ENCODE peak calls at places on chromosomes 7 and 10, in five cellular contexts. One of them, this sample, is unnamed. For H3K4me1 and H3K27me3, the result is how much of the 10 kb centered on the place peaks cover.

GRCh38 chr10:127337801-127338200 is 141.4 kb upstream of the INSYN2A start:
- DNase-seq in left lung: no peak
- DNase-seq in neuronal stem cell: no peak
- DNase-seq in right cardiac atrium: peak
- DNase-seq in psoas muscle: no peak
- DNase-seq in this sample: no peak

GRCh38 chr10:121668336-121669009 is 70.2 kb upstream of the FGFR2 start:
- DNase-seq in left lung: peak
- DNase-seq in neuronal stem cell: no peak
- DNase-seq in right cardiac atrium: peak
- DNase-seq in psoas muscle: no peak
- DNase-seq in this sample: no peak

GRCh38 chr7:2420216-2420933 is 17.0 kb downstream of the CHST12 start:
- DNase-seq in left lung: no peak
- DNase-seq in neuronal stem cell: no peak
- DNase-seq in right cardiac atrium: no peak
- DNase-seq in psoas muscle: no peak
- DNase-seq in this sample: no peak

GRCh38 chr7:50497968-50498367 is 47.8 kb upstream of the FIGNL1 start:
- DNase-seq in left lung: no peak
- DNase-seq in neuronal stem cell: no peak
- DNase-seq in right cardiac atrium: no peak
- DNase-seq in psoas muscle: no peak
- DNase-seq in this sample: no peak

GRCh38 chr7:727806-728460 is 852 bp upstream of the PRKAR1B start:
- DNase-seq in left lung: peak
- DNase-seq in neuronal stem cell: no peak
- DNase-seq in right cardiac atrium: no peak
- DNase-seq in psoas muscle: no peak
- DNase-seq in this sample: no peak

GRCh38 chr10:52533986-52534385 is 219.9 kb downstream of the DKK1 start:
- DNase-seq in left lung: no peak
- DNase-seq in neuronal stem cell: no peak
- DNase-seq in right cardiac atrium: no peak
- DNase-seq in psoas muscle: no peak
- DNase-seq in this sample: no peak

GRCh38 chr7:157969995-157970394 is 617.6 kb downstream of the PTPRN2 start:
- DNase-seq in left lung: no peak
- DNase-seq in neuronal stem cell: no peak
- DNase-seq in right cardiac atrium: no peak
- DNase-seq in psoas muscle: no peak
- DNase-seq in this sample: peak

GRCh38 chr7:93843260-93843659 is 47.3 kb downstream of the TFPI2 start:
- DNase-seq in left lung: no peak
- DNase-seq in neuronal stem cell: no peak
- DNase-seq in right cardiac atrium: no peak
- DNase-seq in psoas muscle: no peak
- DNase-seq in this sample: no peak

GRCh38 chr10:113426181-113426837 is 126.5 kb upstream of the HABP2 start:
- DNase-seq in left lung: no peak
- DNase-seq in neuronal stem cell: no peak
- DNase-seq in right cardiac atrium: no peak
- DNase-seq in psoas muscle: no peak
- DNase-seq in this sample: no peak

GRCh38 chr7:3404490-3404889 is 103.4 kb downstream of the SDK1 start:
- DNase-seq in left lung: no peak
- DNase-seq in neuronal stem cell: no peak
- DNase-seq in right cardiac atrium: no peak
- DNase-seq in psoas muscle: no peak
- DNase-seq in this sample: no peak

GRCh38 chr10:77590344-77591237 is 47.0 kb downstream of the KCNMA1 start:
- DNase-seq in left lung: no peak
- DNase-seq in neuronal stem cell: no peak
- DNase-seq in right cardiac atrium: no peak
- DNase-seq in psoas muscle: peak
- DNase-seq in this sample: no peak

GRCh38 chr7:74019149-74019548 is 8.8 kb upstream of the ELN start:
- DNase-seq in left lung: no peak
- DNase-seq in neuronal stem cell: no peak
- DNase-seq in right cardiac atrium: no peak
- DNase-seq in psoas muscle: no peak
- DNase-seq in this sample: no peak

GRCh38 chr7:128922496-128923410 is 12.2 kb upstream of the KCP start:
- DNase-seq in left lung: no peak
- DNase-seq in neuronal stem cell: no peak
- DNase-seq in right cardiac atrium: peak
- DNase-seq in psoas muscle: peak
- DNase-seq in this sample: peak

GRCh38 chr7:128008141-128008540 is 23.1 kb downstream of the LRRC4 start:
- DNase-seq in left lung: no peak
- DNase-seq in neuronal stem cell: no peak
- DNase-seq in right cardiac atrium: no peak
- DNase-seq in psoas muscle: no peak
- DNase-seq in this sample: no peak

GRCh38 chr10:77493851-77494788 is 143.5 kb downstream of the KCNMA1 start:
- DNase-seq in left lung: no peak
- DNase-seq in neuronal stem cell: no peak
- DNase-seq in right cardiac atrium: no peak
- DNase-seq in psoas muscle: no peak
- DNase-seq in this sample: no peak

GRCh38 chr7:94525917-94526316 is 16.3 kb downstream of the CASD1 start:
- DNase-seq in left lung: no peak
- DNase-seq in neuronal stem cell: no peak
- DNase-seq in right cardiac atrium: no peak
- DNase-seq in psoas muscle: no peak
- DNase-seq in this sample: no peak

GRCh38 chr10:11162828-11163599 is 145.3 kb downstream of the CELF2 start:
- DNase-seq in left lung: peak
- DNase-seq in neuronal stem cell: no peak
- DNase-seq in right cardiac atrium: peak
- DNase-seq in psoas muscle: peak
- DNase-seq in this sample: peak

GRCh38 chr10:87093461-87094372 is 926 bp downstream of the GLUD1 start:
- DNase-seq in left lung: peak
- DNase-seq in neuronal stem cell: no peak
- DNase-seq in right cardiac atrium: peak
- DNase-seq in psoas muscle: peak
- DNase-seq in this sample: peak

GRCh38 chr10:29141761-29142160 is 147.1 kb upstream of the LYZL1 start:
- DNase-seq in left lung: no peak
- DNase-seq in neuronal stem cell: no peak
- DNase-seq in right cardiac atrium: no peak
- DNase-seq in psoas muscle: no peak
- DNase-seq in this sample: no peak

GRCh38 chr10:132387723-132388210 is 9.2 kb upstream of the PWWP2B start:
- DNase-seq in left lung: peak
- DNase-seq in neuronal stem cell: peak
- DNase-seq in right cardiac atrium: peak
- DNase-seq in psoas muscle: peak
- DNase-seq in this sample: peak

GRCh38 chr7:101717986-101718746 is 89.1 kb upstream of the MYL10 start:
- DNase-seq in left lung: peak
- DNase-seq in neuronal stem cell: no peak
- DNase-seq in right cardiac atrium: peak
- DNase-seq in psoas muscle: peak
- DNase-seq in this sample: no peak

GRCh38 chr10:6145414-6145978 is 56.7 kb downstream of the RBM17 start:
- DNase-seq in left lung: no peak
- DNase-seq in neuronal stem cell: no peak
- DNase-seq in right cardiac atrium: peak
- DNase-seq in psoas muscle: no peak
- DNase-seq in this sample: no peak

GRCh38 chr7:101474178-101474577 is 111.5 kb downstream of the COL26A1 start:
- DNase-seq in left lung: no peak
- DNase-seq in neuronal stem cell: no peak
- DNase-seq in right cardiac atrium: no peak
- DNase-seq in psoas muscle: no peak
- DNase-seq in this sample: no peak

GRCh38 chr10:78740976-78741375 is 327.8 kb upstream of the ZMIZ1 start:
- DNase-seq in left lung: no peak
- DNase-seq in neuronal stem cell: no peak
- DNase-seq in right cardiac atrium: no peak
- DNase-seq in psoas muscle: no peak
- DNase-seq in this sample: no peak

GRCh38 chr7:123771256-123771655 is 22.5 kb upstream of the WASL start:
- DNase-seq in left lung: no peak
- DNase-seq in neuronal stem cell: no peak
- DNase-seq in right cardiac atrium: no peak
- DNase-seq in psoas muscle: no peak
- DNase-seq in this sample: no peak

GRCh38 chr7:24829787-24830186 is 72.5 kb upstream of the GSDME start:
- DNase-seq in left lung: no peak
- DNase-seq in neuronal stem cell: no peak
- DNase-seq in right cardiac atrium: no peak
- DNase-seq in psoas muscle: no peak
- DNase-seq in this sample: no peak

GRCh38 chr10:77036993-77037734 is 600.4 kb downstream of the KCNMA1 start:
- DNase-seq in left lung: no peak
- DNase-seq in neuronal stem cell: peak
- DNase-seq in right cardiac atrium: no peak
- DNase-seq in psoas muscle: no peak
- DNase-seq in this sample: no peak

GRCh38 chr10:71077796-71078453 is 134.4 kb upstream of the UNC5B start:
- DNase-seq in left lung: no peak
- DNase-seq in neuronal stem cell: no peak
- DNase-seq in right cardiac atrium: peak
- DNase-seq in psoas muscle: no peak
- DNase-seq in this sample: peak

GRCh38 chr10:7027913-7028808 is 382.7 kb downstream of the SFMBT2 start:
- DNase-seq in left lung: no peak
- DNase-seq in neuronal stem cell: no peak
- DNase-seq in right cardiac atrium: no peak
- DNase-seq in psoas muscle: no peak
- DNase-seq in this sample: no peak

GRCh38 chr10:55410415-55410885 is 609.4 kb upstream of the PCDH15 start:
- DNase-seq in left lung: no peak
- DNase-seq in neuronal stem cell: peak
- DNase-seq in right cardiac atrium: peak
- DNase-seq in psoas muscle: peak
- DNase-seq in this sample: no peak

GRCh38 chr7:2008936-2009540 is 223.7 kb downstream of the MAD1L1 start:
- DNase-seq in left lung: peak
- DNase-seq in neuronal stem cell: no peak
- DNase-seq in right cardiac atrium: peak
- DNase-seq in psoas muscle: peak
- DNase-seq in this sample: peak

GRCh38 chr10:91049961-91050360 is 129.1 kb upstream of the ANKRD1 start:
- DNase-seq in left lung: no peak
- DNase-seq in neuronal stem cell: no peak
- DNase-seq in right cardiac atrium: no peak
- DNase-seq in psoas muscle: no peak
- DNase-seq in this sample: no peak

GRCh38 chr10:132174237-132174636 is 12.5 kb upstream of the DPYSL4 start:
- DNase-seq in left lung: no peak
- DNase-seq in neuronal stem cell: no peak
- DNase-seq in right cardiac atrium: peak
- DNase-seq in psoas muscle: no peak
- DNase-seq in this sample: no peak

GRCh38 chr10:77524300-77524711 is 113.3 kb downstream of the KCNMA1 start:
- DNase-seq in left lung: no peak
- DNase-seq in neuronal stem cell: no peak
- DNase-seq in right cardiac atrium: no peak
- DNase-seq in psoas muscle: no peak
- DNase-seq in this sample: no peak

GRCh38 chr10:21145751-21146445 is 248.8 kb upstream of the NEBL start:
- DNase-seq in left lung: no peak
- DNase-seq in neuronal stem cell: peak
- DNase-seq in right cardiac atrium: no peak
- DNase-seq in psoas muscle: no peak
- DNase-seq in this sample: no peak

GRCh38 chr7:21828846-21829245 is 116.9 kb downstream of the CDCA7L start:
- DNase-seq in left lung: no peak
- DNase-seq in neuronal stem cell: peak
- DNase-seq in right cardiac atrium: no peak
- DNase-seq in psoas muscle: no peak
- DNase-seq in this sample: no peak

GRCh38 chr7:123208793-123209192 is 9.0 kb upstream of the SLC13A1 start:
- DNase-seq in left lung: no peak
- DNase-seq in neuronal stem cell: no peak
- DNase-seq in right cardiac atrium: no peak
- DNase-seq in psoas muscle: no peak
- DNase-seq in this sample: no peak

GRCh38 chr7:67105382-67105781 is 108.7 kb downstream of the TYW1 start:
- DNase-seq in left lung: no peak
- DNase-seq in neuronal stem cell: no peak
- DNase-seq in right cardiac atrium: no peak
- DNase-seq in psoas muscle: no peak
- DNase-seq in this sample: no peak

GRCh38 chr10:24891823-24892222 is 60.6 kb downstream of the PRTFDC1 start:
- DNase-seq in left lung: no peak
- DNase-seq in neuronal stem cell: no peak
- DNase-seq in right cardiac atrium: no peak
- DNase-seq in psoas muscle: no peak
- DNase-seq in this sample: no peak

GRCh38 chr10:24889636-24890035 is 62.8 kb downstream of the PRTFDC1 start:
- DNase-seq in left lung: no peak
- DNase-seq in neuronal stem cell: no peak
- DNase-seq in right cardiac atrium: no peak
- DNase-seq in psoas muscle: no peak
- DNase-seq in this sample: no peak

GRCh38 chr10:24894728-24895127 is 57.7 kb downstream of the PRTFDC1 start:
- DNase-seq in left lung: no peak
- DNase-seq in neuronal stem cell: no peak
- DNase-seq in right cardiac atrium: no peak
- DNase-seq in psoas muscle: no peak
- DNase-seq in this sample: no peak

GRCh38 chr10:24894309-24894708 is 58.1 kb downstream of the PRTFDC1 start:
- DNase-seq in left lung: peak
- DNase-seq in neuronal stem cell: no peak
- DNase-seq in right cardiac atrium: no peak
- DNase-seq in psoas muscle: no peak
- DNase-seq in this sample: no peak

GRCh38 chr10:24893127-24893526 is 59.3 kb downstream of the PRTFDC1 start:
- DNase-seq in left lung: no peak
- DNase-seq in neuronal stem cell: no peak
- DNase-seq in right cardiac atrium: no peak
- DNase-seq in psoas muscle: no peak
- DNase-seq in this sample: no peak
- H3K4me1 ChIP-seq in left lung: under half
- H3K4me1 ChIP-seq in neuronal stem cell: under half
- H3K4me1 ChIP-seq in right cardiac atrium: under half
- H3K4me1 ChIP-seq in psoas muscle: under half
- H3K4me1 ChIP-seq in this sample: under half

GRCh38 chr7:130740617-130741016 is 6.6 kb upstream of the KLF14 start:
- DNase-seq in left lung: no peak
- DNase-seq in neuronal stem cell: no peak
- DNase-seq in right cardiac atrium: no peak
- DNase-seq in psoas muscle: no peak
- DNase-seq in this sample: no peak
- H3K27me3 ChIP-seq in left lung: half or more
- H3K27me3 ChIP-seq in neuronal stem cell: under half
- H3K27me3 ChIP-seq in right cardiac atrium: under half
- H3K27me3 ChIP-seq in psoas muscle: under half
- H3K27me3 ChIP-seq in this sample: half or more

GRCh38 chr7:116517626-116518025 is 7.2 kb upstream of the CAV1 start:
- DNase-seq in left lung: no peak
- DNase-seq in neuronal stem cell: no peak
- DNase-seq in right cardiac atrium: no peak
- DNase-seq in psoas muscle: no peak
- DNase-seq in this sample: no peak
- H3K4me1 ChIP-seq in left lung: under half
- H3K4me1 ChIP-seq in neuronal stem cell: under half
- H3K4me1 ChIP-seq in right cardiac atrium: under half
- H3K4me1 ChIP-seq in psoas muscle: under half
- H3K4me1 ChIP-seq in this sample: under half

GRCh38 chr10:92697663-92698511 is 8.1 kb downstream of the HHEX start:
- DNase-seq in left lung: no peak
- DNase-seq in neuronal stem cell: no peak
- DNase-seq in right cardiac atrium: no peak
- DNase-seq in psoas muscle: no peak
- DNase-seq in this sample: no peak
- H3K27me3 ChIP-seq in left lung: under half
- H3K27me3 ChIP-seq in neuronal stem cell: half or more
- H3K27me3 ChIP-seq in right cardiac atrium: under half
- H3K27me3 ChIP-seq in psoas muscle: under half
- H3K27me3 ChIP-seq in this sample: half or more

This sample was measured in suprapubic skin.